ENCODE peak calls at places on chromosomes 5 and 9, in ten cellular contexts. E is colonic mucosa; R is activated CD8-positive, alpha-beta memory T cell treated with anti-CD3 and anti-CD28 coated beads for 48 hours; T is nephron progenitor cell; B is iris pigment epithelial cell; Z is GM10248; U is AG10803; W is kidney; D is AG04449; M is GM20000. Y is an unnamed sample.

GRCh38 chr5:127358782-127359181 is 68.2 kb downstream of the MEGF10 start:
- DNase-seq in E (no peak), R (no peak), T (no peak), B (peak), Z (no peak), U (peak), W (no peak), D (no peak), M (no peak), Y (no peak)

GRCh38 chr9:77375956-77376532 is 198.7 kb downstream of the VPS13A start:
- DNase-seq in E (no peak), R (no peak), T (no peak), B (peak), Z (no peak), U (peak), W (no peak), D (no peak), M (no peak), Y (no peak)

GRCh38 chr5:135589152-135589551 is 10.4 kb upstream of the CXCL14 start:
- DNase-seq in E (no peak), R (no peak), T (no peak), B (no peak), Z (no peak), U (no peak), W (no peak), D (no peak), M (no peak), Y (no peak)

GRCh38 chr5:149452665-149453617 is 73.8 kb upstream of the IL17B start:
- DNase-seq in E (peak), R (no peak), T (no peak), B (peak), Z (no peak), U (peak), W (peak), D (peak), M (no peak), Y (no peak)

GRCh38 chr5:153496835-153497234 is 6.4 kb downstream of the GRIA1 start:
- DNase-seq in E (no peak), R (no peak), T (no peak), B (peak), Z (no peak), U (peak), W (no peak), D (no peak), M (no peak), Y (no peak)

GRCh38 chr9:82764270-82764669 is 298.7 kb downstream of the RASEF start:
- DNase-seq in E (no peak), R (no peak), T (no peak), B (no peak), Z (no peak), U (no peak), W (no peak), D (no peak), M (no peak), Y (no peak)

GRCh38 chr5:156654444-156654843 is 195.7 kb upstream of the PPP1R2B start:
- DNase-seq in E (no peak), R (no peak), T (no peak), B (no peak), Z (no peak), U (no peak), W (no peak), D (no peak), M (no peak), Y (no peak)

GRCh38 chr5:61162832-61163567 is 732 bp upstream of the SMIM15 start:
- DNase-seq in E (peak), R (no peak), T (no peak), B (peak), Z (peak), U (peak), W (no peak), D (no peak), M (peak), Y (no peak)

GRCh38 chr9:130429831-130430230 is 14.9 kb upstream of the ASS1 start:
- DNase-seq in E (no peak), R (no peak), T (no peak), B (no peak), Z (no peak), U (no peak), W (no peak), D (no peak), M (no peak), Y (no peak)

GRCh38 chr5:55597014-55597981 is 62.5 kb upstream of the PLPP1 start:
- DNase-seq in E (peak), R (no peak), T (no peak), B (no peak), Z (no peak), U (peak), W (no peak), D (no peak), M (no peak), Y (no peak)

GRCh38 chr5:151298063-151298462 is 5.5 kb downstream of the SLC36A3 start:
- DNase-seq in E (peak), R (no peak), T (peak), B (peak), Z (no peak), U (peak), W (no peak), D (no peak), M (no peak), Y (no peak)

GRCh38 chr9:76691761-76692313 is 72.4 kb upstream of the PCA3 start:
- DNase-seq in E (peak), R (no peak), T (peak), B (no peak), Z (no peak), U (no peak), W (no peak), D (no peak), M (no peak), Y (no peak)

GRCh38 chr9:88993871-88994819 is 2.9 kb downstream of the S1PR3 start:
- DNase-seq in E (no peak), R (no peak), T (no peak), B (peak), Z (no peak), U (no peak), W (no peak), D (no peak), M (no peak), Y (no peak)

GRCh38 chr9:251398-251797 is 36.7 kb downstream of the DOCK8 start:
- DNase-seq in E (no peak), R (no peak), T (no peak), B (no peak), Z (no peak), U (no peak), W (no peak), D (no peak), M (no peak), Y (no peak)

GRCh38 chr5:12323637-12324229 is 419.5 kb upstream of the CTNND2 start:
- DNase-seq in E (no peak), R (no peak), T (no peak), B (no peak), Z (no peak), U (no peak), W (no peak), D (no peak), M (no peak), Y (no peak)

GRCh38 chr5:32790411-32790951 is 79.4 kb downstream of the NPR3 start:
- DNase-seq in E (no peak), R (no peak), T (no peak), B (peak), Z (no peak), U (peak), W (no peak), D (peak), M (no peak), Y (no peak)

GRCh38 chr9:115046199-115046598 is 71.8 kb downstream of the TNC start:
- DNase-seq in E (no peak), R (no peak), T (no peak), B (no peak), Z (no peak), U (no peak), W (no peak), D (no peak), M (no peak), Y (no peak)

GRCh38 chr9:20599195-20599594 is 23.1 kb downstream of the MLLT3 start:
- DNase-seq in E (no peak), R (no peak), T (no peak), B (peak), Z (no peak), U (peak), W (no peak), D (no peak), M (no peak), Y (no peak)

GRCh38 chr5:65981548-65981947 is 55.2 kb downstream of the ERBIN start:
- DNase-seq in E (no peak), R (no peak), T (no peak), B (no peak), Z (no peak), U (no peak), W (no peak), D (no peak), M (no peak), Y (no peak)

GRCh38 chr5:33604503-33604902 is 163.7 kb downstream of the TARS1 start:
- DNase-seq in E (no peak), R (no peak), T (no peak), B (no peak), Z (no peak), U (no peak), W (no peak), D (no peak), M (no peak), Y (no peak)

GRCh38 chr5:78527054-78527884 is 121.3 kb downstream of the LHFPL2 start:
- DNase-seq in E (peak), R (no peak), T (no peak), B (peak), Z (no peak), U (peak), W (peak), D (no peak), M (no peak), Y (no peak)

GRCh38 chr5:36208786-36209185 is 32.9 kb downstream of the NADK2 start:
- DNase-seq in E (no peak), R (no peak), T (no peak), B (no peak), Z (no peak), U (no peak), W (no peak), D (no peak), M (no peak), Y (no peak)

GRCh38 chr5:54804521-54804920 is 180.9 kb downstream of the ESM1 start:
- DNase-seq in E (no peak), R (no peak), T (no peak), B (no peak), Z (no peak), U (peak), W (no peak), D (no peak), M (no peak), Y (no peak)

GRCh38 chr5:21236896-21237830 is 1249.2 kb upstream of the CDH18 start:
- DNase-seq in E (no peak), R (no peak), T (no peak), B (peak), Z (no peak), U (no peak), W (no peak), D (no peak), M (no peak), Y (no peak)

GRCh38 chr9:101758300-101758930 is 20.0 kb upstream of the GRIN3A start:
- DNase-seq in E (no peak), R (no peak), T (no peak), B (no peak), Z (no peak), U (no peak), W (no peak), D (no peak), M (no peak), Y (no peak)

GRCh38 chr9:109417585-109418544 is 80.2 kb downstream of the PTPN3 start:
- DNase-seq in E (no peak), R (no peak), T (no peak), B (no peak), Z (no peak), U (no peak), W (no peak), D (no peak), M (no peak), Y (no peak)

GRCh38 chr9:7676757-7677156 is 122.8 kb downstream of the DMAC1 start:
- DNase-seq in E (no peak), R (no peak), T (no peak), B (no peak), Z (no peak), U (no peak), W (no peak), D (no peak), M (no peak), Y (no peak)

GRCh38 chr5:18314192-18314778 is 680.0 kb downstream of the TAF11L14 start:
- DNase-seq in E (no peak), R (no peak), T (peak), B (peak), Z (peak), U (peak), W (no peak), D (no peak), M (peak), Y (no peak)

GRCh38 chr5:56152437-56152836 is 80.7 kb downstream of the ANKRD55 start:
- DNase-seq in E (no peak), R (no peak), T (no peak), B (no peak), Z (no peak), U (no peak), W (no peak), D (no peak), M (peak), Y (peak)

GRCh38 chr5:991472-992267 is 16.9 kb upstream of the NKD2 start:
- DNase-seq in E (peak), R (no peak), T (no peak), B (no peak), Z (no peak), U (no peak), W (peak), D (no peak), M (no peak), Y (no peak)

GRCh38 chr9:581673-582497 is 259.6 kb upstream of the DMRT1 start:
- DNase-seq in E (no peak), R (no peak), T (peak), B (no peak), Z (peak), U (no peak), W (no peak), D (no peak), M (peak), Y (no peak)

GRCh38 chr5:180153991-180154390 is 55.0 kb downstream of the RASGEF1C start:
- DNase-seq in E (peak), R (no peak), T (no peak), B (no peak), Z (no peak), U (no peak), W (no peak), D (no peak), M (no peak), Y (no peak)

GRCh38 chr5:81579525-81579924 is 171.4 kb downstream of the SSBP2 start:
- DNase-seq in E (no peak), R (no peak), T (no peak), B (peak), Z (no peak), U (peak), W (no peak), D (no peak), M (no peak), Y (no peak)

GRCh38 chr5:148880197-148880596 is 53.8 kb downstream of the ADRB2 start:
- DNase-seq in E (no peak), R (no peak), T (no peak), B (no peak), Z (no peak), U (no peak), W (no peak), D (no peak), M (no peak), Y (no peak)

GRCh38 chr5:37071901-37072581 is 177.1 kb downstream of the CPLANE1 start:
- DNase-seq in E (no peak), R (no peak), T (no peak), B (peak), Z (no peak), U (peak), W (no peak), D (peak), M (no peak), Y (no peak)

GRCh38 chr9:81686614-81687520 is 2.5 kb downstream of the TLE1 start:
- DNase-seq in E (peak), R (no peak), T (peak), B (peak), Z (peak), U (peak), W (peak), D (no peak), M (peak), Y (no peak)

GRCh38 chr9:115167175-115167574 is 49.2 kb upstream of the TNC start:
- DNase-seq in E (no peak), R (no peak), T (no peak), B (peak), Z (no peak), U (peak), W (no peak), D (peak), M (no peak), Y (no peak)

Y was measured in CD4-positive, alpha-beta memory T cell.